ENCODE peak calls at places on chromosomes 2 and 18, in five cellular contexts. R is mucosa of descending colon, I is left lung, F is K562, Q is epithelial cell of esophagus. A is an unnamed sample.

GRCh38 chr2:107618769-107619168 is 207.9 kb upstream of the RGPD4 start:
- DNase-seq in R (no peak), I (no peak), F (no peak), Q (no peak), A (no peak)

GRCh38 chr2:231856959-231857358 is 69.2 kb downstream of the NPPC start:
- DNase-seq in R (no peak), I (no peak), F (no peak), Q (no peak), A (no peak)

GRCh38 chr18:55781481-55781957 is 193.5 kb upstream of the TCF4 start:
- DNase-seq in R (peak), I (no peak), F (no peak), Q (peak), A (peak)

GRCh38 chr2:239932881-239933735 is 92.0 kb downstream of the NDUFA10 start:
- DNase-seq in R (no peak), I (peak), F (no peak), Q (no peak), A (no peak)

GRCh38 chr2:191677091-191677645 is 768 bp upstream of the NABP1 start:
- DNase-seq in R (no peak), I (peak), F (peak), Q (peak), A (no peak)

GRCh38 chr2:239803764-239804111 is 221.4 kb downstream of the NDUFA10 start:
- DNase-seq in R (no peak), I (no peak), F (no peak), Q (no peak), A (no peak)

GRCh38 chr2:133829686-133830085 is 261.4 kb upstream of the NCKAP5 start:
- DNase-seq in R (no peak), I (no peak), F (no peak), Q (no peak), A (no peak)

GRCh38 chr18:34511435-34511834 is 198.7 kb upstream of the DTNA start:
- DNase-seq in R (no peak), I (no peak), F (no peak), Q (no peak), A (no peak)

GRCh38 chr2:12397861-12398260 is 318.9 kb upstream of the TRIB2 start:
- DNase-seq in R (peak), I (no peak), F (no peak), Q (peak), A (no peak)

GRCh38 chr18:76604642-76605240 is 109.7 kb upstream of the ZNF516 start:
- DNase-seq in R (no peak), I (no peak), F (no peak), Q (peak), A (no peak)

GRCh38 chr18:49849331-49850217 is 36.2 kb upstream of the ACAA2 start:
- DNase-seq in R (peak), I (peak), F (peak), Q (peak), A (peak)

GRCh38 chr2:128327180-128327964 is 8.7 kb upstream of the HS6ST1 start:
- DNase-seq in R (no peak), I (no peak), F (no peak), Q (no peak), A (no peak)

GRCh38 chr18:8882632-8883408 is 177.5 kb downstream of the MTCL1 start:
- DNase-seq in R (no peak), I (no peak), F (peak), Q (peak), A (peak)

GRCh38 chr2:221546505-221547225 is 25.4 kb downstream of the EPHA4 start:
- DNase-seq in R (no peak), I (no peak), F (no peak), Q (peak), A (no peak)

GRCh38 chr2:198534756-198535155 is 730.4 kb downstream of the PLCL1 start:
- DNase-seq in R (no peak), I (no peak), F (no peak), Q (no peak), A (no peak)

GRCh38 chr2:127670055-127670956 is 5.0 kb downstream of the LIMS2 start:
- DNase-seq in R (no peak), I (no peak), F (no peak), Q (no peak), A (no peak)

GRCh38 chr2:85187069-85187468 is 53.9 kb downstream of the TCF7L1 start:
- DNase-seq in R (no peak), I (no peak), F (no peak), Q (no peak), A (no peak)

GRCh38 chr2:10654069-10654468 is 35.7 kb downstream of the NOL10 start:
- DNase-seq in R (peak), I (peak), F (no peak), Q (peak), A (no peak)

GRCh38 chr18:44651918-44652317 is 28.8 kb upstream of the SETBP1 start:
- DNase-seq in R (no peak), I (no peak), F (no peak), Q (no peak), A (no peak)

GRCh38 chr2:207662203-207662602 is 37.0 kb upstream of the METTL21A start:
- DNase-seq in R (peak), I (peak), F (no peak), Q (no peak), A (no peak)

GRCh38 chr18:75201936-75202335 is 7.0 kb downstream of the PTGR3 start:
- DNase-seq in R (no peak), I (no peak), F (no peak), Q (no peak), A (no peak)

GRCh38 chr2:219249203-219249980 is 3.7 kb upstream of the TUBA4B start:
- DNase-seq in R (peak), I (peak), F (no peak), Q (peak), A (peak)

GRCh38 chr2:226781471-226781870 is 18.1 kb downstream of the IRS1 start:
- DNase-seq in R (no peak), I (no peak), F (no peak), Q (no peak), A (no peak)

GRCh38 chr2:179340678-179341077 is 76.0 kb upstream of the SESTD1 start:
- DNase-seq in R (peak), I (no peak), F (no peak), Q (peak), A (no peak)

GRCh38 chr2:167293172-167293781 is 405.0 kb downstream of the XIRP2 start:
- DNase-seq in R (peak), I (no peak), F (no peak), Q (peak), A (no peak)

GRCh38 chr2:14340703-14341102 is 291.8 kb upstream of the LRATD1 start:
- DNase-seq in R (no peak), I (no peak), F (no peak), Q (peak), A (no peak)

GRCh38 chr2:177708660-177709328 is 316.2 kb downstream of the AGPS start:
- DNase-seq in R (no peak), I (no peak), F (no peak), Q (no peak), A (no peak)

GRCh38 chr2:217054791-217055190 is 194.9 kb upstream of the TNP1 start:
- DNase-seq in R (no peak), I (no peak), F (no peak), Q (no peak), A (no peak)

GRCh38 chr2:137173514-137173913 is 408.2 kb downstream of the THSD7B start:
- DNase-seq in R (no peak), I (no peak), F (no peak), Q (peak), A (no peak)

GRCh38 chr2:101754613-101755012 is 57.1 kb downstream of the MAP4K4 start:
- DNase-seq in R (no peak), I (no peak), F (no peak), Q (peak), A (no peak)

GRCh38 chr2:170139276-170139967 is 38.5 kb upstream of the MYO3B start:
- DNase-seq in R (no peak), I (no peak), F (no peak), Q (no peak), A (no peak)

GRCh38 chr18:57585421-57585820 is 1.1 kb downstream of the FECH start:
- DNase-seq in R (no peak), I (no peak), F (no peak), Q (peak), A (no peak)

GRCh38 chr2:53987336-53987921 is 16.6 kb upstream of the PSME4 start:
- DNase-seq in R (peak), I (no peak), F (no peak), Q (peak), A (no peak)

GRCh38 chr2:36740031-36740430 is 43.5 kb downstream of the VIT start:
- DNase-seq in R (no peak), I (no peak), F (no peak), Q (no peak), A (no peak)

GRCh38 chr2:169609264-169609663 is 25.1 kb downstream of the PPIG start:
- DNase-seq in R (no peak), I (no peak), F (no peak), Q (no peak), A (no peak)

GRCh38 chr2:147588191-147588590 is 256.6 kb upstream of the ACVR2A start:
- DNase-seq in R (no peak), I (no peak), F (no peak), Q (peak), A (no peak)

GRCh38 chr2:12099374-12099773 is 352.9 kb downstream of the LPIN1 start:
- DNase-seq in R (no peak), I (no peak), F (no peak), Q (peak), A (no peak)

GRCh38 chr2:71721669-71722068 is 268.3 kb downstream of the DYSF start:
- DNase-seq in R (no peak), I (no peak), F (no peak), Q (no peak), A (no peak)
- H3K4me3 ChIP-seq in R (no peak), I (no peak), F (no peak), Q (no peak), A (no peak)

GRCh38 chr2:234580686-234581085 is 83.8 kb upstream of the ARL4C start:
- DNase-seq in R (no peak), I (no peak), F (no peak), Q (no peak), A (no peak)
- H3K4me3 ChIP-seq in R (no peak), I (no peak), F (no peak), Q (no peak), A (no peak)

GRCh38 chr2:26172866-26173595 is at the start of gene GAREM2:
- DNase-seq in R (no peak), I (no peak), F (peak), Q (no peak), A (no peak)

GRCh38 chr2:26172189-26172865 is 561 bp upstream of the GAREM2 start:
- DNase-seq in R (no peak), I (no peak), F (peak), Q (no peak), A (no peak)

GRCh38 chr2:26174691-26175181 is 1.8 kb downstream of the GAREM2 start:
- DNase-seq in R (no peak), I (no peak), F (peak), Q (no peak), A (no peak)

GRCh38 chr2:26175191-26175715 is 2.4 kb downstream of the GAREM2 start:
- DNase-seq in R (no peak), I (no peak), F (peak), Q (no peak), A (no peak)

DNA sequence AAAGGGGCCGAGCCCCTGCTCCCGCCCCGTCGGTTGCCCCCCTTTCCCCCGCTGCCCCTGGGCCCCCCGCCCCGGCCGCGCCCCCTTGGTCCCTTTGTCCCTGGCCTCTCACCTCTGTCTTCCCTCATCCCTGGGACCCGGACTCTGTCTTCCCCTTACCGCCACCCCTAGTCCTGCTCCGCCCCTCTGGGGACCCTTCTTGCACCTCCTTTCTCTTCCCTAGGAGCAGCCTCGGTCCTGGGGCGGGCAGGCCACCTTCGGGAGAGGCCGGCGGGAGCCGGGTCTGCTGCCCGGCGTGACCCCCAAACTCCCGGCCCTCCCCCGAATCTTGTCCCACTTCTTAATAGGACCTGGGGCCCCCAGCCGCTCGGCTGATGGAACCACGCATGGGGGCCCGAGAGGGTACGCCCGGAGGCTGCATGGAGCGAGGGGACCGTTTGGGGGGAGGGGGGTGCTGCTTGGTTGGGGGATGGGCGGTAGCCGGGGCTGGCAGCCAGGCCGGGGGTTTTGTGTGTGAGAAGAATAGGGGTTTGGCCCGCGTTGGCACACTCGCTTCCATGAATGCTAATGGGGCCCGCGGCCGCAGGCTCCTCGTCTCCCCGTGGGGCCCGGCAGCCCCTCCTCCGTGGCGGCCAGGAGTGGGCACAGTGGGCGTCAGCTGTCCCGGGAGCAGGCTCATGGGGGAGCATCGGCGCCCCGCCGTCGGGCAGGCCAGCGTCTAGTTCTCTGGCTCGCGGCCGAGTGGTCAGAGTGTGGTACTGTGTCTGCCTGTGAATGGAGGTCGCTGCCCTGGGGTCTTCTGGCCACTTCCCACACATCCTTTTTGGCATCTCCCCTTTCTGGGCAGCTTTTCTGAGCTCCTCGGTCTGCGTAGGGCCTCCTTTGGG is 951 bp downstream of the GAREM2 start:
- DNase-seq in R (no peak), I (no peak), F (peak), Q (no peak), A (no peak)
- H3K4me3 ChIP-seq in R (no peak), I (peak), F (peak), Q (no peak), A (no peak)

GRCh38 chr2:60602388-60602787 is 48.9 kb upstream of the BCL11A start:
- DNase-seq in R (no peak), I (no peak), F (no peak), Q (no peak), A (no peak)
- H3K4me3 ChIP-seq in R (no peak), I (no peak), F (no peak), Q (no peak), A (no peak)

GRCh38 chr2:104378853-104379374 is 475.0 kb upstream of the POU3F3 start:
- DNase-seq in R (peak), I (no peak), F (no peak), Q (no peak), A (peak)
- H3K4me3 ChIP-seq in R (no peak), I (peak), F (no peak), Q (no peak), A (no peak)